ENCODE peak calls at places on chromosomes 5 and 9, in six cellular contexts. X is upper lobe of right lung, J is activated T-cell treated with anti-CD3 and anti-CD28 coated beads for 1 hour, E is GM19239, R is type B pancreatic cell, V is OCI-M1. W is an unnamed sample.

GRCh38 chr5:10775646-10776045 is 14.6 kb upstream of the DAP start:
- DNase-seq in V (no peak), X (no peak), R (no peak), E (no peak), J (no peak), W (no peak)

GRCh38 chr9:109640232-109641078 is 139.5 kb upstream of the PALM2AKAP2 start:
- DNase-seq in V (no peak), X (peak; percentile 68), R (peak; percentile 77), E (no peak), J (no peak), W (peak; percentile 95)

GRCh38 chr5:155989884-155990283 is 337.1 kb upstream of the SGCD start:
- DNase-seq in E (no peak), V (no peak), J (no peak), R (no peak), X (no peak), W (no peak)

GRCh38 chr9:124813496-124814177 is 36.7 kb downstream of the OLFML2A start:
- DNase-seq in J (no peak), X (no peak), V (no peak), R (no peak), E (no peak), W (peak; percentile 10)

GRCh38 chr9:83296123-83296522 is 233.2 kb upstream of the RASEF start:
- DNase-seq in E (no peak), J (no peak), V (no peak), X (no peak), R (no peak), W (no peak)

GRCh38 chr9:83304686-83305085 is 233.5 kb downstream of the FRMD3 start:
- DNase-seq in V (no peak), R (no peak), X (peak; percentile 71), E (no peak), J (no peak), W (peak; percentile 52)

GRCh38 chr9:19074836-19075235 is 25.6 kb downstream of the RRAGA start:
- DNase-seq in J (no peak), V (no peak), X (no peak), R (no peak), E (no peak), W (no peak)

GRCh38 chr9:84711398-84711777 is 41.9 kb downstream of the NTRK2 start:
- DNase-seq in X (no peak), V (no peak), E (no peak), R (no peak), J (no peak), W (no peak)

GRCh38 chr9:112401175-112401815 is 21.4 kb downstream of the HSDL2 start:
- DNase-seq in X (no peak), J (no peak), R (no peak), V (no peak), E (no peak), W (no peak)

GRCh38 chr5:170357853-170358497 is 31.2 kb downstream of the KCNMB1 start:
- DNase-seq in R (no peak), V (peak; percentile 94), X (peak; percentile 87), E (no peak), J (no peak), W (no peak)

GRCh38 chr9:90445391-90445790 is 197.2 kb downstream of the DIRAS2 start:
- DNase-seq in X (no peak), R (no peak), J (no peak), V (no peak), E (no peak), W (no peak)

GRCh38 chr5:33271606-33272005 is 169.2 kb upstream of the TARS1 start:
- DNase-seq in X (no peak), R (no peak), J (no peak), V (no peak), E (no peak), W (no peak)

GRCh38 chr5:38765461-38765861 is 80.4 kb upstream of the OSMR start:
- DNase-seq in X (no peak), J (no peak), V (no peak), R (no peak), E (no peak), W (no peak)

GRCh38 chr9:107312651-107313050 is 29.6 kb downstream of the RAD23B start:
- DNase-seq in R (no peak), J (no peak), V (no peak), E (no peak), X (no peak), W (no peak)

GRCh38 chr5:15501057-15501791 is 1.2 kb downstream of the FBXL7 start:
- DNase-seq in X (peak; percentile 49), E (no peak), R (no peak), J (no peak), V (peak; percentile 38), W (peak; percentile 32)

GRCh38 chr5:158590936-158591863 is 508.5 kb downstream of the EBF1 start:
- DNase-seq in V (no peak), E (no peak), X (no peak), R (no peak), J (no peak), W (no peak)

GRCh38 chr9:38687389-38687842 is 32.5 kb downstream of the FAM240B start:
- DNase-seq in E (no peak), R (no peak), X (peak; percentile 90), V (no peak), J (peak; percentile 9), W (peak; percentile 58)

GRCh38 chr5:79546782-79547428 is 33.0 kb upstream of the HOMER1 start:
- DNase-seq in X (no peak), V (no peak), R (no peak), E (no peak), J (no peak), W (no peak)

GRCh38 chr5:177369050-177369912 is 11.6 kb downstream of the RGS14 start:
- DNase-seq in J (no peak), V (peak; percentile 47), X (no peak), R (no peak), E (peak; percentile 74), W (peak; percentile 86)

GRCh38 chr5:113179156-113179555 is 202.6 kb downstream of the DCP2 start:
- DNase-seq in V (no peak), R (no peak), X (no peak), E (no peak), J (no peak), W (no peak)

GRCh38 chr5:7779019-7779662 is 71.8 kb downstream of the CFAP90 start:
- DNase-seq in X (no peak), R (no peak), V (peak; percentile 38), J (no peak), E (no peak), W (no peak)

GRCh38 chr5:167565555-167565954 is 725.9 kb upstream of the WWC1 start:
- DNase-seq in J (no peak), V (peak; percentile 29), E (no peak), R (no peak), X (no peak), W (no peak)

GRCh38 chr5:878125-878524 is 14.5 kb downstream of the BRD9 start:
- DNase-seq in E (no peak), J (no peak), R (no peak), V (no peak), X (no peak), W (peak; percentile 82)

GRCh38 chr9:35681341-35682002 is 7.7 kb downstream of the CA9 start:
- DNase-seq in E (no peak), R (no peak), X (no peak), J (no peak), V (no peak), W (no peak)

W was measured in posterior cingulate gyrus.